ENCODE peak calls at places on chromosomes 1 and 21, in seven cellular contexts. One of them, this sample, is unnamed.

GRCh38 chr21:45388611-45389296 is 16.2 kb upstream of the COL18A1 start:
- DNase-seq in activated T-helper 1 cell treated with anti-CD3 and anti-CD28 coated beads, Interleukin-12 subunit alpha, Interleukin-12 subunit beta, Interleukin-2, Interleukin-4 antibody, amounts not matched to agents 30 ng/mL and 10 ng/mL and 1 ng/mL, durations not matched to agents 14 hours and 24 hours and 36 hours: no peak
- DNase-seq in NCI-H187 treated with DMSO at 0.1 percent for 48 hours: no peak
- DNase-seq in T-helper 1 cell: no peak
- DNase-seq in RWPE1: no peak
- DNase-seq in Caco-2: peak
- DNase-seq in A549: no peak
- DNase-seq in this sample: no peak

GRCh38 chr1:176786274-176786673 is 323.3 kb downstream of the PAPPA2 start:
- DNase-seq in activated T-helper 1 cell treated with anti-CD3 and anti-CD28 coated beads, Interleukin-12 subunit alpha, Interleukin-12 subunit beta, Interleukin-2, Interleukin-4 antibody, amounts not matched to agents 30 ng/mL and 10 ng/mL and 1 ng/mL, durations not matched to agents 14 hours and 24 hours and 36 hours: no peak
- DNase-seq in NCI-H187 treated with DMSO at 0.1 percent for 48 hours: no peak
- DNase-seq in T-helper 1 cell: no peak
- DNase-seq in RWPE1: no peak
- DNase-seq in Caco-2: no peak
- DNase-seq in A549: no peak
- DNase-seq in this sample: no peak

GRCh38 chr1:30316056-30316455 is 407.3 kb downstream of the MATN1 start:
- DNase-seq in activated T-helper 1 cell treated with anti-CD3 and anti-CD28 coated beads, Interleukin-12 subunit alpha, Interleukin-12 subunit beta, Interleukin-2, Interleukin-4 antibody, amounts not matched to agents 30 ng/mL and 10 ng/mL and 1 ng/mL, durations not matched to agents 14 hours and 24 hours and 36 hours: no peak
- DNase-seq in NCI-H187 treated with DMSO at 0.1 percent for 48 hours: no peak
- DNase-seq in T-helper 1 cell: no peak
- DNase-seq in RWPE1: no peak
- DNase-seq in Caco-2: no peak
- DNase-seq in A549: no peak
- DNase-seq in this sample: no peak

GRCh38 chr1:223129229-223129851 is 13.7 kb downstream of the TLR5 start:
- DNase-seq in activated T-helper 1 cell treated with anti-CD3 and anti-CD28 coated beads, Interleukin-12 subunit alpha, Interleukin-12 subunit beta, Interleukin-2, Interleukin-4 antibody, amounts not matched to agents 30 ng/mL and 10 ng/mL and 1 ng/mL, durations not matched to agents 14 hours and 24 hours and 36 hours: peak
- DNase-seq in NCI-H187 treated with DMSO at 0.1 percent for 48 hours: no peak
- DNase-seq in T-helper 1 cell: peak
- DNase-seq in RWPE1: peak
- DNase-seq in Caco-2: no peak
- DNase-seq in A549: peak
- DNase-seq in this sample: peak

GRCh38 chr1:9887070-9887469 is 23.0 kb downstream of the CTNNBIP1 start:
- DNase-seq in activated T-helper 1 cell treated with anti-CD3 and anti-CD28 coated beads, Interleukin-12 subunit alpha, Interleukin-12 subunit beta, Interleukin-2, Interleukin-4 antibody, amounts not matched to agents 30 ng/mL and 10 ng/mL and 1 ng/mL, durations not matched to agents 14 hours and 24 hours and 36 hours: no peak
- DNase-seq in NCI-H187 treated with DMSO at 0.1 percent for 48 hours: no peak
- DNase-seq in T-helper 1 cell: no peak
- DNase-seq in RWPE1: no peak
- DNase-seq in Caco-2: no peak
- DNase-seq in A549: no peak
- DNase-seq in this sample: no peak

GRCh38 chr21:45294509-45295291 is 7.0 kb upstream of the POFUT2 start:
- DNase-seq in activated T-helper 1 cell treated with anti-CD3 and anti-CD28 coated beads, Interleukin-12 subunit alpha, Interleukin-12 subunit beta, Interleukin-2, Interleukin-4 antibody, amounts not matched to agents 30 ng/mL and 10 ng/mL and 1 ng/mL, durations not matched to agents 14 hours and 24 hours and 36 hours: no peak
- DNase-seq in NCI-H187 treated with DMSO at 0.1 percent for 48 hours: no peak
- DNase-seq in T-helper 1 cell: no peak
- DNase-seq in RWPE1: no peak
- DNase-seq in Caco-2: no peak
- DNase-seq in A549: no peak
- DNase-seq in this sample: peak

GRCh38 chr1:43275826-43276620 is 6.2 kb downstream of the TMEM125 start:
- DNase-seq in activated T-helper 1 cell treated with anti-CD3 and anti-CD28 coated beads, Interleukin-12 subunit alpha, Interleukin-12 subunit beta, Interleukin-2, Interleukin-4 antibody, amounts not matched to agents 30 ng/mL and 10 ng/mL and 1 ng/mL, durations not matched to agents 14 hours and 24 hours and 36 hours: no peak
- DNase-seq in NCI-H187 treated with DMSO at 0.1 percent for 48 hours: no peak
- DNase-seq in T-helper 1 cell: no peak
- DNase-seq in RWPE1: no peak
- DNase-seq in Caco-2: no peak
- DNase-seq in A549: no peak
- DNase-seq in this sample: no peak

GRCh38 chr1:20440785-20441200 is 45.2 kb downstream of the CAMK2N1 start:
- DNase-seq in activated T-helper 1 cell treated with anti-CD3 and anti-CD28 coated beads, Interleukin-12 subunit alpha, Interleukin-12 subunit beta, Interleukin-2, Interleukin-4 antibody, amounts not matched to agents 30 ng/mL and 10 ng/mL and 1 ng/mL, durations not matched to agents 14 hours and 24 hours and 36 hours: peak
- DNase-seq in NCI-H187 treated with DMSO at 0.1 percent for 48 hours: no peak
- DNase-seq in T-helper 1 cell: no peak
- DNase-seq in RWPE1: peak
- DNase-seq in Caco-2: peak
- DNase-seq in A549: peak
- DNase-seq in this sample: peak

GRCh38 chr1:27816921-27817630 is 13.5 kb upstream of the PPP1R8 start:
- DNase-seq in activated T-helper 1 cell treated with anti-CD3 and anti-CD28 coated beads, Interleukin-12 subunit alpha, Interleukin-12 subunit beta, Interleukin-2, Interleukin-4 antibody, amounts not matched to agents 30 ng/mL and 10 ng/mL and 1 ng/mL, durations not matched to agents 14 hours and 24 hours and 36 hours: no peak
- DNase-seq in NCI-H187 treated with DMSO at 0.1 percent for 48 hours: no peak
- DNase-seq in T-helper 1 cell: no peak
- DNase-seq in RWPE1: no peak
- DNase-seq in Caco-2: peak
- DNase-seq in A549: peak
- DNase-seq in this sample: no peak